ENCODE peak calls at places on chromosomes 3 and 15, in ten cellular contexts. One of them, this sample, is unnamed.

GRCh38 chr3:14555835-14556234 is 15.7 kb upstream of the GRIP2 start:
- DNase-seq in Right ventricle myocardium superior: peak
- DNase-seq in OCI-LY7: no peak
- DNase-seq in NCI-H345: no peak
- DNase-seq in sciatic nerve: no peak
- DNase-seq in substantia nigra: no peak
- DNase-seq in amygdala: no peak
- DNase-seq in heart right ventricle: peak
- DNase-seq in adrenal gland: no peak
- DNase-seq in fibroblast of lung: no peak
- DNase-seq in this sample: peak

GRCh38 chr3:188943591-188943990 is 228.2 kb upstream of the TPRG1 start:
- DNase-seq in heart right ventricle: no peak
- DNase-seq in NCI-H345: no peak
- DNase-seq in amygdala: no peak
- DNase-seq in Right ventricle myocardium superior: no peak
- DNase-seq in substantia nigra: no peak
- DNase-seq in OCI-LY7: no peak
- DNase-seq in fibroblast of lung: peak
- DNase-seq in sciatic nerve: no peak
- DNase-seq in adrenal gland: no peak
- DNase-seq in this sample: no peak

GRCh38 chr3:194809382-194809781 is 123.7 kb downstream of the FAM43A start:
- DNase-seq in sciatic nerve: no peak
- DNase-seq in fibroblast of lung: no peak
- DNase-seq in adrenal gland: no peak
- DNase-seq in Right ventricle myocardium superior: no peak
- DNase-seq in substantia nigra: no peak
- DNase-seq in heart right ventricle: no peak
- DNase-seq in OCI-LY7: no peak
- DNase-seq in amygdala: no peak
- DNase-seq in NCI-H345: no peak
- DNase-seq in this sample: no peak

GRCh38 chr15:57439128-57440030 is 63.1 kb downstream of the CGNL1 start:
- DNase-seq in OCI-LY7: no peak
- DNase-seq in fibroblast of lung: no peak
- DNase-seq in heart right ventricle: no peak
- DNase-seq in NCI-H345: no peak
- DNase-seq in sciatic nerve: no peak
- DNase-seq in amygdala: no peak
- DNase-seq in Right ventricle myocardium superior: no peak
- DNase-seq in substantia nigra: no peak
- DNase-seq in adrenal gland: no peak
- DNase-seq in this sample: no peak

GRCh38 chr3:78712270-78712669 is 1055.5 kb downstream of the ROBO1 start:
- DNase-seq in substantia nigra: no peak
- DNase-seq in adrenal gland: no peak
- DNase-seq in amygdala: no peak
- DNase-seq in NCI-H345: no peak
- DNase-seq in heart right ventricle: no peak
- DNase-seq in sciatic nerve: no peak
- DNase-seq in Right ventricle myocardium superior: no peak
- DNase-seq in fibroblast of lung: no peak
- DNase-seq in OCI-LY7: no peak
- DNase-seq in this sample: no peak

GRCh38 chr15:60534546-60534945 is 55.6 kb upstream of the ICE2 start:
- DNase-seq in substantia nigra: no peak
- DNase-seq in Right ventricle myocardium superior: no peak
- DNase-seq in amygdala: no peak
- DNase-seq in NCI-H345: no peak
- DNase-seq in OCI-LY7: no peak
- DNase-seq in fibroblast of lung: no peak
- DNase-seq in heart right ventricle: no peak
- DNase-seq in adrenal gland: no peak
- DNase-seq in sciatic nerve: no peak
- DNase-seq in this sample: no peak

GRCh38 chr3:55330756-55331155 is 156.3 kb downstream of the WNT5A start:
- DNase-seq in substantia nigra: no peak
- DNase-seq in OCI-LY7: no peak
- DNase-seq in amygdala: no peak
- DNase-seq in Right ventricle myocardium superior: no peak
- DNase-seq in adrenal gland: no peak
- DNase-seq in fibroblast of lung: peak
- DNase-seq in NCI-H345: no peak
- DNase-seq in heart right ventricle: no peak
- DNase-seq in sciatic nerve: no peak
- DNase-seq in this sample: no peak

GRCh38 chr15:59232476-59232875 is 25.8 kb downstream of the LDHAL6B start:
- DNase-seq in fibroblast of lung: peak
- DNase-seq in Right ventricle myocardium superior: no peak
- DNase-seq in amygdala: no peak
- DNase-seq in substantia nigra: no peak
- DNase-seq in adrenal gland: no peak
- DNase-seq in NCI-H345: no peak
- DNase-seq in heart right ventricle: no peak
- DNase-seq in sciatic nerve: no peak
- DNase-seq in OCI-LY7: no peak
- DNase-seq in this sample: no peak

GRCh38 chr3:23923786-23924185 is 6.9 kb downstream of the RPL15 start:
- DNase-seq in Right ventricle myocardium superior: no peak
- DNase-seq in heart right ventricle: no peak
- DNase-seq in sciatic nerve: no peak
- DNase-seq in NCI-H345: no peak
- DNase-seq in adrenal gland: no peak
- DNase-seq in substantia nigra: no peak
- DNase-seq in amygdala: no peak
- DNase-seq in OCI-LY7: no peak
- DNase-seq in fibroblast of lung: peak
- DNase-seq in this sample: no peak

GRCh38 chr15:77546050-77546501 is 86.6 kb downstream of the LINGO1 start:
- DNase-seq in amygdala: no peak
- DNase-seq in fibroblast of lung: peak
- DNase-seq in OCI-LY7: no peak
- DNase-seq in Right ventricle myocardium superior: no peak
- DNase-seq in sciatic nerve: no peak
- DNase-seq in adrenal gland: peak
- DNase-seq in substantia nigra: no peak
- DNase-seq in heart right ventricle: no peak
- DNase-seq in NCI-H345: no peak
- DNase-seq in this sample: peak

GRCh38 chr3:66280304-66280703 is 59.5 kb downstream of the SLC25A26 start:
- DNase-seq in fibroblast of lung: no peak
- DNase-seq in amygdala: no peak
- DNase-seq in substantia nigra: no peak
- DNase-seq in heart right ventricle: no peak
- DNase-seq in sciatic nerve: no peak
- DNase-seq in adrenal gland: no peak
- DNase-seq in NCI-H345: no peak
- DNase-seq in OCI-LY7: no peak
- DNase-seq in Right ventricle myocardium superior: no peak
- DNase-seq in this sample: no peak

GRCh38 chr3:99706410-99706809 is 68.0 kb downstream of the COL8A1 start:
- DNase-seq in fibroblast of lung: no peak
- DNase-seq in OCI-LY7: no peak
- DNase-seq in adrenal gland: no peak
- DNase-seq in amygdala: no peak
- DNase-seq in sciatic nerve: no peak
- DNase-seq in substantia nigra: no peak
- DNase-seq in NCI-H345: no peak
- DNase-seq in heart right ventricle: no peak
- DNase-seq in Right ventricle myocardium superior: no peak
- DNase-seq in this sample: no peak

GRCh38 chr3:188208751-188209433 is 54.9 kb downstream of the LPP start:
- DNase-seq in sciatic nerve: no peak
- DNase-seq in fibroblast of lung: peak
- DNase-seq in heart right ventricle: no peak
- DNase-seq in NCI-H345: no peak
- DNase-seq in OCI-LY7: no peak
- DNase-seq in amygdala: no peak
- DNase-seq in substantia nigra: no peak
- DNase-seq in Right ventricle myocardium superior: no peak
- DNase-seq in adrenal gland: no peak
- DNase-seq in this sample: no peak

GRCh38 chr3:142618917-142619401 is 22.8 kb downstream of the PLS1 start:
- DNase-seq in heart right ventricle: no peak
- DNase-seq in amygdala: no peak
- DNase-seq in adrenal gland: no peak
- DNase-seq in Right ventricle myocardium superior: no peak
- DNase-seq in substantia nigra: no peak
- DNase-seq in NCI-H345: peak
- DNase-seq in OCI-LY7: no peak
- DNase-seq in sciatic nerve: no peak
- DNase-seq in fibroblast of lung: no peak
- DNase-seq in this sample: peak

GRCh38 chr3:171932153-171932567 is 89.0 kb downstream of the TMEM212 start:
- DNase-seq in substantia nigra: no peak
- DNase-seq in OCI-LY7: no peak
- DNase-seq in adrenal gland: no peak
- DNase-seq in amygdala: no peak
- DNase-seq in Right ventricle myocardium superior: no peak
- DNase-seq in NCI-H345: no peak
- DNase-seq in sciatic nerve: no peak
- DNase-seq in heart right ventricle: no peak
- DNase-seq in fibroblast of lung: no peak
- DNase-seq in this sample: no peak

GRCh38 chr3:38738630-38739395 is 77.2 kb downstream of the SCN10A start:
- DNase-seq in Right ventricle myocardium superior: no peak
- DNase-seq in sciatic nerve: no peak
- DNase-seq in amygdala: no peak
- DNase-seq in OCI-LY7: peak
- DNase-seq in NCI-H345: peak
- DNase-seq in adrenal gland: peak
- DNase-seq in fibroblast of lung: peak
- DNase-seq in heart right ventricle: no peak
- DNase-seq in substantia nigra: no peak
- DNase-seq in this sample: no peak

GRCh38 chr15:57646057-57646456 is 54.4 kb downstream of the MYZAP start:
- DNase-seq in NCI-H345: no peak
- DNase-seq in Right ventricle myocardium superior: no peak
- DNase-seq in adrenal gland: no peak
- DNase-seq in amygdala: no peak
- DNase-seq in substantia nigra: no peak
- DNase-seq in heart right ventricle: no peak
- DNase-seq in sciatic nerve: no peak
- DNase-seq in fibroblast of lung: no peak
- DNase-seq in OCI-LY7: no peak
- DNase-seq in this sample: no peak

GRCh38 chr3:159757341-159758060 is 231.1 kb upstream of the IL12A start:
- DNase-seq in heart right ventricle: no peak
- DNase-seq in substantia nigra: no peak
- DNase-seq in fibroblast of lung: no peak
- DNase-seq in sciatic nerve: no peak
- DNase-seq in OCI-LY7: no peak
- DNase-seq in amygdala: no peak
- DNase-seq in Right ventricle myocardium superior: no peak
- DNase-seq in NCI-H345: no peak
- DNase-seq in adrenal gland: no peak
- DNase-seq in this sample: no peak

GRCh38 chr3:127044996-127045395 is 62.1 kb downstream of the PLXNA1 start:
- DNase-seq in sciatic nerve: peak
- DNase-seq in Right ventricle myocardium superior: peak
- DNase-seq in amygdala: no peak
- DNase-seq in heart right ventricle: no peak
- DNase-seq in adrenal gland: no peak
- DNase-seq in NCI-H345: peak
- DNase-seq in substantia nigra: no peak
- DNase-seq in fibroblast of lung: peak
- DNase-seq in OCI-LY7: peak
- DNase-seq in this sample: peak

GRCh38 chr3:197001972-197002700 is 27.5 kb downstream of the MELTF start:
- DNase-seq in amygdala: peak
- DNase-seq in sciatic nerve: peak
- DNase-seq in adrenal gland: peak
- DNase-seq in substantia nigra: no peak
- DNase-seq in OCI-LY7: peak
- DNase-seq in Right ventricle myocardium superior: peak
- DNase-seq in NCI-H345: no peak
- DNase-seq in fibroblast of lung: no peak
- DNase-seq in heart right ventricle: peak
- DNase-seq in this sample: no peak

GRCh38 chr3:107979538-107979937 is 111.3 kb downstream of the CD47 start:
- DNase-seq in adrenal gland: no peak
- DNase-seq in sciatic nerve: no peak
- DNase-seq in substantia nigra: no peak
- DNase-seq in heart right ventricle: no peak
- DNase-seq in NCI-H345: no peak
- DNase-seq in amygdala: no peak
- DNase-seq in OCI-LY7: no peak
- DNase-seq in Right ventricle myocardium superior: no peak
- DNase-seq in fibroblast of lung: no peak
- DNase-seq in this sample: no peak

GRCh38 chr15:40957581-40958051 is 4.3 kb downstream of the CHAC1 start:
- DNase-seq in sciatic nerve: no peak
- DNase-seq in adrenal gland: peak
- DNase-seq in heart right ventricle: peak
- DNase-seq in substantia nigra: peak
- DNase-seq in fibroblast of lung: no peak
- DNase-seq in Right ventricle myocardium superior: peak
- DNase-seq in amygdala: peak
- DNase-seq in OCI-LY7: no peak
- DNase-seq in NCI-H345: peak
- DNase-seq in this sample: peak

GRCh38 chr15:100596792-100597191 is 5.2 kb downstream of the LINS1 start:
- DNase-seq in sciatic nerve: no peak
- DNase-seq in substantia nigra: no peak
- DNase-seq in adrenal gland: no peak
- DNase-seq in NCI-H345: no peak
- DNase-seq in fibroblast of lung: no peak
- DNase-seq in OCI-LY7: no peak
- DNase-seq in heart right ventricle: no peak
- DNase-seq in amygdala: no peak
- DNase-seq in Right ventricle myocardium superior: no peak
- DNase-seq in this sample: peak

GRCh38 chr3:183619020-183619419 is 16.4 kb upstream of the KLHL24 start:
- DNase-seq in Right ventricle myocardium superior: no peak
- DNase-seq in fibroblast of lung: no peak
- DNase-seq in adrenal gland: no peak
- DNase-seq in heart right ventricle: no peak
- DNase-seq in amygdala: no peak
- DNase-seq in sciatic nerve: no peak
- DNase-seq in OCI-LY7: no peak
- DNase-seq in substantia nigra: no peak
- DNase-seq in NCI-H345: no peak
- DNase-seq in this sample: no peak

GRCh38 chr3:139302084-139302800 is 41.6 kb upstream of the MRPS22 start:
- DNase-seq in Right ventricle myocardium superior: peak
- DNase-seq in sciatic nerve: no peak
- DNase-seq in amygdala: no peak
- DNase-seq in NCI-H345: no peak
- DNase-seq in fibroblast of lung: peak
- DNase-seq in heart right ventricle: peak
- DNase-seq in OCI-LY7: no peak
- DNase-seq in substantia nigra: no peak
- DNase-seq in adrenal gland: peak
- DNase-seq in this sample: no peak

GRCh38 chr3:18153571-18154173 is 271.5 kb downstream of the SATB1 start:
- DNase-seq in substantia nigra: no peak
- DNase-seq in OCI-LY7: no peak
- DNase-seq in sciatic nerve: no peak
- DNase-seq in fibroblast of lung: peak
- DNase-seq in Right ventricle myocardium superior: no peak
- DNase-seq in adrenal gland: no peak
- DNase-seq in heart right ventricle: no peak
- DNase-seq in amygdala: no peak
- DNase-seq in NCI-H345: no peak
- DNase-seq in this sample: no peak

GRCh38 chr3:172749201-172749965 is 1.1 kb upstream of the ECT2 start:
- DNase-seq in substantia nigra: no peak
- DNase-seq in sciatic nerve: no peak
- DNase-seq in heart right ventricle: no peak
- DNase-seq in adrenal gland: no peak
- DNase-seq in fibroblast of lung: peak
- DNase-seq in OCI-LY7: no peak
- DNase-seq in amygdala: no peak
- DNase-seq in Right ventricle myocardium superior: no peak
- DNase-seq in NCI-H345: no peak
- DNase-seq in this sample: peak

GRCh38 chr3:18900994-18901393 is 247.3 kb upstream of the KCNH8 start:
- DNase-seq in sciatic nerve: peak
- DNase-seq in NCI-H345: no peak
- DNase-seq in OCI-LY7: peak
- DNase-seq in amygdala: no peak
- DNase-seq in substantia nigra: no peak
- DNase-seq in heart right ventricle: no peak
- DNase-seq in Right ventricle myocardium superior: no peak
- DNase-seq in fibroblast of lung: no peak
- DNase-seq in adrenal gland: no peak
- DNase-seq in this sample: no peak